ENCODE peak calls at places on chromosomes 3 and 15, in ten cellular contexts. One of them, this sample, is unnamed.
A peak's percentile ranks its signal among the peaks of the same experiment; 100 is the strongest.

GRCh38 chr3:117665311-117665710 is 955.7 kb downstream of the TUSC7 start:
- DNase-seq in AG04450: no peak
- DNase-seq in HepG2: no peak
- DNase-seq in AG09309: no peak
- DNase-seq in GM10248: no peak
- DNase-seq in activated B cell treated with CpG ODN at 0.5 μM for 24 hours: no peak
- DNase-seq in hepatocyte: peak; percentile 5
- DNase-seq in lower lobe of right lung: peak; percentile 53
- DNase-seq in MCF 10A: peak; percentile 35
- DNase-seq in AG10803: no peak
- DNase-seq in this sample: no peak

GRCh38 chr3:46395210-46395661 is 11.6 kb downstream of the CCR5AS start:
- DNase-seq in GM10248: no peak
- DNase-seq in lower lobe of right lung: no peak
- DNase-seq in MCF 10A: no peak
- DNase-seq in AG09309: no peak
- DNase-seq in AG04450: no peak
- DNase-seq in AG10803: no peak
- DNase-seq in hepatocyte: peak; percentile 27
- DNase-seq in activated B cell treated with CpG ODN at 0.5 μM for 24 hours: no peak
- DNase-seq in HepG2: no peak
- DNase-seq in this sample: no peak

GRCh38 chr15:34725565-34725964 is 29.2 kb downstream of the GJD2 start:
- DNase-seq in AG09309: no peak
- DNase-seq in AG10803: peak; percentile 91
- DNase-seq in HepG2: no peak
- DNase-seq in lower lobe of right lung: no peak
- DNase-seq in hepatocyte: no peak
- DNase-seq in MCF 10A: no peak
- DNase-seq in AG04450: no peak
- DNase-seq in activated B cell treated with CpG ODN at 0.5 μM for 24 hours: no peak
- DNase-seq in GM10248: no peak
- DNase-seq in this sample: no peak

GRCh38 chr15:83784975-83785374 is 131.1 kb downstream of the ADAMTSL3 start:
- DNase-seq in hepatocyte: no peak
- DNase-seq in HepG2: no peak
- DNase-seq in MCF 10A: peak; percentile 22
- DNase-seq in AG04450: no peak
- DNase-seq in GM10248: no peak
- DNase-seq in AG09309: no peak
- DNase-seq in AG10803: no peak
- DNase-seq in activated B cell treated with CpG ODN at 0.5 μM for 24 hours: no peak
- DNase-seq in lower lobe of right lung: no peak
- DNase-seq in this sample: no peak

GRCh38 chr3:18649666-18650363 is 224.7 kb upstream of the SATB1 start:
- DNase-seq in activated B cell treated with CpG ODN at 0.5 μM for 24 hours: no peak
- DNase-seq in HepG2: no peak
- DNase-seq in lower lobe of right lung: no peak
- DNase-seq in GM10248: peak; percentile 9
- DNase-seq in AG10803: no peak
- DNase-seq in MCF 10A: no peak
- DNase-seq in AG09309: no peak
- DNase-seq in AG04450: no peak
- DNase-seq in hepatocyte: no peak
- DNase-seq in this sample: no peak

GRCh38 chr3:183825380-183826161 is at the start of gene MAP6D1:
- DNase-seq in AG10803: peak; percentile 34
- DNase-seq in AG09309: no peak
- DNase-seq in lower lobe of right lung: no peak
- DNase-seq in GM10248: peak; percentile 73
- DNase-seq in MCF 10A: peak; percentile 28
- DNase-seq in HepG2: no peak
- DNase-seq in hepatocyte: peak; percentile 72
- DNase-seq in activated B cell treated with CpG ODN at 0.5 μM for 24 hours: peak; percentile 57
- DNase-seq in AG04450: no peak
- DNase-seq in this sample: peak; percentile 57

GRCh38 chr3:110420158-110420641 is 651.4 kb upstream of the NECTIN3 start:
- DNase-seq in hepatocyte: no peak
- DNase-seq in AG04450: peak; percentile 55
- DNase-seq in activated B cell treated with CpG ODN at 0.5 μM for 24 hours: no peak
- DNase-seq in lower lobe of right lung: no peak
- DNase-seq in AG10803: peak; percentile 84
- DNase-seq in HepG2: no peak
- DNase-seq in AG09309: peak; percentile 65
- DNase-seq in GM10248: no peak
- DNase-seq in MCF 10A: peak; percentile 69
- DNase-seq in this sample: no peak

GRCh38 chr3:122497425-122497824 is 17.3 kb downstream of the KPNA1 start:
- DNase-seq in GM10248: peak; percentile 26
- DNase-seq in HepG2: no peak
- DNase-seq in AG10803: peak; percentile 94
- DNase-seq in activated B cell treated with CpG ODN at 0.5 μM for 24 hours: no peak
- DNase-seq in AG09309: peak; percentile 94
- DNase-seq in AG04450: peak; percentile 62
- DNase-seq in MCF 10A: peak; percentile 94
- DNase-seq in hepatocyte: no peak
- DNase-seq in lower lobe of right lung: no peak
- DNase-seq in this sample: no peak

GRCh38 chr3:43309372-43310305 is 23.3 kb downstream of the SNRK start:
- DNase-seq in activated B cell treated with CpG ODN at 0.5 μM for 24 hours: no peak
- DNase-seq in GM10248: no peak
- DNase-seq in MCF 10A: no peak
- DNase-seq in AG09309: no peak
- DNase-seq in AG10803: no peak
- DNase-seq in lower lobe of right lung: no peak
- DNase-seq in HepG2: no peak
- DNase-seq in AG04450: no peak
- DNase-seq in hepatocyte: no peak
- DNase-seq in this sample: no peak

GRCh38 chr15:81966628-81967027 is 79.2 kb downstream of the MEX3B start:
- DNase-seq in HepG2: no peak
- DNase-seq in AG10803: no peak
- DNase-seq in activated B cell treated with CpG ODN at 0.5 μM for 24 hours: no peak
- DNase-seq in GM10248: no peak
- DNase-seq in AG09309: no peak
- DNase-seq in lower lobe of right lung: no peak
- DNase-seq in MCF 10A: no peak
- DNase-seq in hepatocyte: no peak
- DNase-seq in AG04450: no peak
- DNase-seq in this sample: no peak

GRCh38 chr15:54582863-54583643 is 604.8 kb downstream of the UNC13C start:
- DNase-seq in AG09309: no peak
- DNase-seq in AG10803: no peak
- DNase-seq in activated B cell treated with CpG ODN at 0.5 μM for 24 hours: no peak
- DNase-seq in MCF 10A: no peak
- DNase-seq in GM10248: no peak
- DNase-seq in lower lobe of right lung: no peak
- DNase-seq in HepG2: no peak
- DNase-seq in AG04450: no peak
- DNase-seq in hepatocyte: no peak
- DNase-seq in this sample: no peak

GRCh38 chr15:31136016-31136415 is 34.5 kb upstream of the TRPM1 start:
- DNase-seq in lower lobe of right lung: no peak
- DNase-seq in hepatocyte: no peak
- DNase-seq in AG10803: no peak
- DNase-seq in MCF 10A: no peak
- DNase-seq in activated B cell treated with CpG ODN at 0.5 μM for 24 hours: no peak
- DNase-seq in GM10248: no peak
- DNase-seq in AG04450: no peak
- DNase-seq in AG09309: no peak
- DNase-seq in HepG2: peak; percentile 28
- DNase-seq in this sample: no peak
- TF ChIP-seq CTCF in lower lobe of right lung: no peak
- TF ChIP-seq CTCF in hepatocyte: no peak
- TF ChIP-seq CTCF in AG10803: no peak
- TF ChIP-seq CTCF in MCF 10A: no peak
- TF ChIP-seq CTCF in activated B cell treated with CpG ODN at 0.5 μM for 24 hours: no peak
- TF ChIP-seq CTCF in GM10248: no peak
- TF ChIP-seq CTCF in AG04450: no peak
- TF ChIP-seq CTCF in AG09309: no peak
- TF ChIP-seq CTCF in HepG2: peak; percentile 46
- TF ChIP-seq CTCF in this sample: no peak

GRCh38 chr15:39799552-39800011 is 16.9 kb upstream of the FSIP1 start:
- DNase-seq in AG04450: no peak
- DNase-seq in HepG2: no peak
- DNase-seq in GM10248: no peak
- DNase-seq in AG10803: no peak
- DNase-seq in lower lobe of right lung: peak; percentile 53
- DNase-seq in AG09309: no peak
- DNase-seq in MCF 10A: no peak
- DNase-seq in hepatocyte: no peak
- DNase-seq in activated B cell treated with CpG ODN at 0.5 μM for 24 hours: no peak
- DNase-seq in this sample: no peak

GRCh38 chr15:39798382-39798781 is 15.7 kb upstream of the FSIP1 start:
- DNase-seq in AG04450: no peak
- DNase-seq in AG09309: no peak
- DNase-seq in hepatocyte: no peak
- DNase-seq in activated B cell treated with CpG ODN at 0.5 μM for 24 hours: no peak
- DNase-seq in MCF 10A: no peak
- DNase-seq in lower lobe of right lung: no peak
- DNase-seq in GM10248: no peak
- DNase-seq in AG10803: no peak
- DNase-seq in HepG2: no peak
- DNase-seq in this sample: no peak

GRCh38 chr15:39803016-39803415 is 20.4 kb upstream of the FSIP1 start:
- DNase-seq in activated B cell treated with CpG ODN at 0.5 μM for 24 hours: no peak
- DNase-seq in AG09309: no peak
- DNase-seq in AG10803: no peak
- DNase-seq in lower lobe of right lung: no peak
- DNase-seq in HepG2: no peak
- DNase-seq in AG04450: no peak
- DNase-seq in GM10248: no peak
- DNase-seq in hepatocyte: no peak
- DNase-seq in MCF 10A: no peak
- DNase-seq in this sample: no peak

GRCh38 chr15:39804026-39804425 is 21.4 kb upstream of the FSIP1 start:
- DNase-seq in AG04450: no peak
- DNase-seq in GM10248: peak; percentile 31
- DNase-seq in MCF 10A: peak; percentile 78
- DNase-seq in AG10803: peak; percentile 71
- DNase-seq in activated B cell treated with CpG ODN at 0.5 μM for 24 hours: no peak
- DNase-seq in AG09309: no peak
- DNase-seq in hepatocyte: peak; percentile 51
- DNase-seq in lower lobe of right lung: no peak
- DNase-seq in HepG2: peak; percentile 21
- DNase-seq in this sample: no peak

GRCh38 chr15:39801641-39802309 is 19.1 kb upstream of the FSIP1 start:
- DNase-seq in lower lobe of right lung: no peak
- DNase-seq in AG09309: no peak
- DNase-seq in HepG2: peak; percentile 36
- DNase-seq in GM10248: peak; percentile 65
- DNase-seq in MCF 10A: peak; percentile 51
- DNase-seq in hepatocyte: peak; percentile 30
- DNase-seq in AG10803: no peak
- DNase-seq in AG04450: no peak
- DNase-seq in activated B cell treated with CpG ODN at 0.5 μM for 24 hours: no peak
- DNase-seq in this sample: no peak
- TF ChIP-seq CTCF in lower lobe of right lung: peak; percentile 33
- TF ChIP-seq CTCF in AG09309: peak; percentile 49
- TF ChIP-seq CTCF in HepG2: peak; percentile 69
- TF ChIP-seq CTCF in GM10248: peak; percentile 35
- TF ChIP-seq CTCF in MCF 10A: peak; percentile 30
- TF ChIP-seq CTCF in hepatocyte: peak; percentile 34
- TF ChIP-seq CTCF in AG10803: peak; percentile 40
- TF ChIP-seq CTCF in AG04450: peak; percentile 31
- TF ChIP-seq CTCF in activated B cell treated with CpG ODN at 0.5 μM for 24 hours: no peak
- TF ChIP-seq CTCF in this sample: peak; percentile 44

DNA sequence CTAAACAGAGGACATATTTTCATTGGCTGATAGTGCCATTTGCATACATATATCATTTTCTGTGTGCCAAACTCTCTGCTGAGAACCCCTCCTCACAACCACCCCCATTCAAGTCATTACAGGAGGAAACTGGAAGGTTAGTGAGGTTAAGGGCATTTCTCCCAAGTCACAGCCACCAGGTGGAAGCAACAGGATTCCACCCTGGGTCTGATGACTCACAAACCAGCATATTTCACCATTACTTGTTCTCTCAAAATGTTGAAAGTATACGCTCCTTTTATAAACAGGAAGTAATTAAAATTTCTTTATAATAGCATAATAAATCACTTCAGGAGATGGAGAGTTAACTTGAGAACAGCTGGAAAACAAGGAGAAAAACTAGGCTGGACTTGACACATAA is 398.6 kb upstream of the WNT5A start:
- DNase-seq in hepatocyte: peak; percentile 28
- DNase-seq in AG04450: peak; percentile 34
- DNase-seq in MCF 10A: peak; percentile 90
- DNase-seq in lower lobe of right lung: no peak
- DNase-seq in GM10248: no peak
- DNase-seq in AG10803: peak; percentile 46
- DNase-seq in HepG2: no peak
- DNase-seq in activated B cell treated with CpG ODN at 0.5 μM for 24 hours: no peak
- DNase-seq in AG09309: no peak
- DNase-seq in this sample: no peak
- TF ChIP-seq CTCF in hepatocyte: peak; percentile 15
- TF ChIP-seq CTCF in AG04450: peak; percentile 45
- TF ChIP-seq CTCF in MCF 10A: peak; percentile 25
- TF ChIP-seq CTCF in lower lobe of right lung: no peak
- TF ChIP-seq CTCF in GM10248: no peak
- TF ChIP-seq CTCF in AG10803: peak; percentile 25
- TF ChIP-seq CTCF in HepG2: no peak
- TF ChIP-seq CTCF in activated B cell treated with CpG ODN at 0.5 μM for 24 hours: no peak
- TF ChIP-seq CTCF in AG09309: peak; percentile 16
- TF ChIP-seq CTCF in this sample: no peak

GRCh38 chr3:149490260-149490971 is 15.9 kb downstream of the TM4SF4 start:
- DNase-seq in AG09309: no peak
- DNase-seq in activated B cell treated with CpG ODN at 0.5 μM for 24 hours: no peak
- DNase-seq in MCF 10A: no peak
- DNase-seq in AG10803: no peak
- DNase-seq in GM10248: no peak
- DNase-seq in AG04450: no peak
- DNase-seq in lower lobe of right lung: no peak
- DNase-seq in hepatocyte: no peak
- DNase-seq in HepG2: no peak
- DNase-seq in this sample: no peak

GRCh38 chr3:149495581-149496125 is 21.2 kb downstream of the TM4SF4 start:
- DNase-seq in HepG2: no peak
- DNase-seq in GM10248: no peak
- DNase-seq in hepatocyte: no peak
- DNase-seq in lower lobe of right lung: no peak
- DNase-seq in AG09309: no peak
- DNase-seq in MCF 10A: no peak
- DNase-seq in activated B cell treated with CpG ODN at 0.5 μM for 24 hours: no peak
- DNase-seq in AG04450: no peak
- DNase-seq in AG10803: no peak
- DNase-seq in this sample: no peak

GRCh38 chr3:149493315-149494021 is 19.0 kb downstream of the TM4SF4 start:
- DNase-seq in GM10248: no peak
- DNase-seq in AG04450: no peak
- DNase-seq in activated B cell treated with CpG ODN at 0.5 μM for 24 hours: no peak
- DNase-seq in AG10803: no peak
- DNase-seq in lower lobe of right lung: no peak
- DNase-seq in MCF 10A: no peak
- DNase-seq in hepatocyte: no peak
- DNase-seq in AG09309: no peak
- DNase-seq in HepG2: peak; percentile 85
- DNase-seq in this sample: no peak

GRCh38 chr3:149494759-149495580 is 20.5 kb downstream of the TM4SF4 start:
- DNase-seq in activated B cell treated with CpG ODN at 0.5 μM for 24 hours: no peak
- DNase-seq in hepatocyte: no peak
- DNase-seq in AG10803: peak; percentile 54
- DNase-seq in MCF 10A: peak; percentile 15
- DNase-seq in AG04450: no peak
- DNase-seq in lower lobe of right lung: no peak
- DNase-seq in GM10248: no peak
- DNase-seq in HepG2: no peak
- DNase-seq in AG09309: no peak
- DNase-seq in this sample: no peak

GRCh38 chr3:149494022-149494758 is 19.7 kb downstream of the TM4SF4 start:
- DNase-seq in hepatocyte: peak; percentile 82
- DNase-seq in activated B cell treated with CpG ODN at 0.5 μM for 24 hours: no peak
- DNase-seq in GM10248: peak; percentile 47
- DNase-seq in HepG2: peak; percentile 64
- DNase-seq in MCF 10A: peak; percentile 73
- DNase-seq in AG10803: peak; percentile 71
- DNase-seq in AG04450: no peak
- DNase-seq in AG09309: no peak
- DNase-seq in lower lobe of right lung: peak; percentile 60
- DNase-seq in this sample: peak; percentile 44
- TF ChIP-seq CTCF in hepatocyte: peak; percentile 74
- TF ChIP-seq CTCF in activated B cell treated with CpG ODN at 0.5 μM for 24 hours: no peak
- TF ChIP-seq CTCF in GM10248: peak; percentile 63
- TF ChIP-seq CTCF in HepG2: peak; percentile 91
- TF ChIP-seq CTCF in MCF 10A: peak; percentile 77
- TF ChIP-seq CTCF in AG10803: peak; percentile 93
- TF ChIP-seq CTCF in AG04450: peak; percentile 92
- TF ChIP-seq CTCF in AG09309: peak; percentile 92
- TF ChIP-seq CTCF in lower lobe of right lung: peak; percentile 82
- TF ChIP-seq CTCF in this sample: peak; percentile 81